ENCODE peak calls at places on chromosomes 11 and 22, in nine cellular contexts. D is upper lobe of right lung; T is endodermal cell; N is stomach; R is lower lobe of right lung; F is endothelial cell of umbilical vein; K is naive thymus-derived CD4-positive, alpha-beta T cell; O is transverse colon; X is colonic mucosa. W is an unnamed sample. For H3K9me3 and H3K4me1, the result is how much of the 10 kb centered on the place peaks cover.

GRCh38 chr11:79007811-79008294 is 433.0 kb downstream of the TENM4 start:
- DNase-seq in F (no peak), O (no peak), D (no peak), X (no peak), N (no peak), K (no peak), T (peak), R (no peak), W (no peak)

GRCh38 chr22:30572840-30573593 is 1.4 kb downstream of the GAL3ST1 start:
- DNase-seq in O (peak), T (no peak), X (peak), F (no peak), K (no peak), N (no peak), R (no peak), D (no peak), W (no peak)

GRCh38 chr22:29030016-29030617 is 31.5 kb downstream of the C22orf31 start:
- DNase-seq in K (no peak), X (peak), R (no peak), D (no peak), T (peak), O (no peak), N (peak), F (no peak), W (no peak)

GRCh38 chr11:65066805-65067291 is 8.5 kb upstream of the NAALADL1 start:
- DNase-seq in X (no peak), K (no peak), O (no peak), F (no peak), D (no peak), R (no peak), T (peak), N (no peak), W (no peak)

GRCh38 chr22:26095271-26095956 is 73.8 kb upstream of the SEZ6L start:
- DNase-seq in X (no peak), T (no peak), N (no peak), R (no peak), D (no peak), O (no peak), K (no peak), F (no peak), W (no peak)

GRCh38 chr11:75105462-75105925 is 8.8 kb upstream of the OR2AT4 start:
- DNase-seq in K (no peak), N (no peak), T (peak), D (no peak), O (no peak), R (no peak), X (no peak), F (no peak), W (no peak)

GRCh38 chr11:69209936-69210659 is 54.4 kb downstream of the SMIM38 start:
- DNase-seq in R (no peak), T (peak), O (no peak), X (no peak), F (no peak), K (no peak), N (no peak), D (peak), W (no peak)

GRCh38 chr11:72203163-72203562 is 11.2 kb downstream of the FOLR1 start:
- DNase-seq in T (peak), O (no peak), K (no peak), D (no peak), N (no peak), R (no peak), F (no peak), X (no peak), W (no peak)

GRCh38 chr11:117570701-117571100 is 226.3 kb downstream of the DSCAML1 start:
- DNase-seq in R (no peak), N (no peak), F (no peak), D (peak), X (no peak), T (no peak), K (no peak), O (no peak), W (no peak)

GRCh38 chr11:118924591-118925585 is 838 bp downstream of the BCL9L start:
- DNase-seq in F (peak), R (peak), X (peak), D (peak), O (peak), N (peak), K (peak), T (peak), W (peak)

GRCh38 chr11:108135845-108136599 is 14.7 kb downstream of the ACAT1 start:
- DNase-seq in O (no peak), T (no peak), D (no peak), R (no peak), K (peak), N (no peak), X (no peak), F (no peak), W (no peak)

GRCh38 chr11:42770444-42771065 is 541.2 kb upstream of the API5 start:
- DNase-seq in F (peak), O (peak), X (peak), N (no peak), D (no peak), R (no peak), T (peak), K (no peak), W (peak)

GRCh38 chr11:64713781-64714363 is 9.1 kb downstream of the NRXN2 start:
- DNase-seq in K (no peak), T (peak), F (no peak), X (no peak), N (no peak), D (peak), O (no peak), R (no peak), W (no peak)

GRCh38 chr22:23282986-23283385 is 102.7 kb downstream of the BCR start:
- DNase-seq in K (no peak), T (no peak), O (no peak), D (no peak), X (no peak), F (no peak), N (no peak), R (no peak), W (no peak)

GRCh38 chr11:15158351-15159015 is 43.8 kb downstream of the INSC start:
- DNase-seq in R (no peak), T (no peak), O (no peak), F (no peak), N (no peak), D (no peak), X (no peak), K (no peak), W (no peak)

GRCh38 chr22:43993072-43993760 is 30.9 kb upstream of the PARVB start:
- DNase-seq in R (peak), O (peak), X (peak), F (peak), K (peak), D (peak), T (peak), N (peak), W (peak)

GRCh38 chr22:43995057-43995685 is 28.9 kb upstream of the PARVB start:
- DNase-seq in D (peak), K (no peak), F (no peak), O (no peak), R (peak), N (no peak), X (no peak), T (no peak), W (no peak)

GRCh38 chr22:43994416-43994815 is 29.7 kb upstream of the PARVB start:
- DNase-seq in D (peak), X (no peak), N (no peak), O (no peak), T (no peak), R (peak), K (no peak), F (no peak), W (no peak)

GRCh38 chr22:43992331-43992821 is 31.7 kb upstream of the PARVB start:
- DNase-seq in N (no peak), R (peak), D (peak), F (no peak), X (no peak), O (no peak), K (no peak), T (no peak), W (no peak)

DNA sequence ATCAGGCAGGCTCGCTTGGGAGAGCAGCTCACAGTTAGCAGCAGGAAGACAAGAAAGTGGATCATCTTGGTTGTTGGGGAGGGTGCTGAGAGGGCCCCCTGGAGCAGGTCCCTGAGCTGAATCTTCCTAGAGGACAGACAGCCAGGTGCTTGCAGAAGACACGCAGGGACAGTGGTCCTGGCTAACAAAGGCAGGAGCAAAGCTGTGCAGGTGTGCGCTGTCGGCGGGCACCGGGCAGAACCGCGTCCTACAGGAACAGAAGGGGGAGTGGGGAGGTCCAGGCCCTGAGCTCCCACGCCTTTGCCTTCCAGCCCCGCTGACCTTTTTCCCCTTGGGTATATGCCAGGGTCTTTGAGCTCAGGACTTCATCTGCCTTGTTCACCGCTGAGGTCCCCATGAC is 30.1 kb upstream of the PARVB start:
- DNase-seq in F (no peak), K (no peak), R (peak), D (peak), X (no peak), O (no peak), T (no peak), N (no peak), W (no peak)
- H3K9me3 ChIP-seq in F (under half), K (under half), R (under half), D (under half), X (under half), O (under half), T (under half), N (under half), W (under half)

DNA sequence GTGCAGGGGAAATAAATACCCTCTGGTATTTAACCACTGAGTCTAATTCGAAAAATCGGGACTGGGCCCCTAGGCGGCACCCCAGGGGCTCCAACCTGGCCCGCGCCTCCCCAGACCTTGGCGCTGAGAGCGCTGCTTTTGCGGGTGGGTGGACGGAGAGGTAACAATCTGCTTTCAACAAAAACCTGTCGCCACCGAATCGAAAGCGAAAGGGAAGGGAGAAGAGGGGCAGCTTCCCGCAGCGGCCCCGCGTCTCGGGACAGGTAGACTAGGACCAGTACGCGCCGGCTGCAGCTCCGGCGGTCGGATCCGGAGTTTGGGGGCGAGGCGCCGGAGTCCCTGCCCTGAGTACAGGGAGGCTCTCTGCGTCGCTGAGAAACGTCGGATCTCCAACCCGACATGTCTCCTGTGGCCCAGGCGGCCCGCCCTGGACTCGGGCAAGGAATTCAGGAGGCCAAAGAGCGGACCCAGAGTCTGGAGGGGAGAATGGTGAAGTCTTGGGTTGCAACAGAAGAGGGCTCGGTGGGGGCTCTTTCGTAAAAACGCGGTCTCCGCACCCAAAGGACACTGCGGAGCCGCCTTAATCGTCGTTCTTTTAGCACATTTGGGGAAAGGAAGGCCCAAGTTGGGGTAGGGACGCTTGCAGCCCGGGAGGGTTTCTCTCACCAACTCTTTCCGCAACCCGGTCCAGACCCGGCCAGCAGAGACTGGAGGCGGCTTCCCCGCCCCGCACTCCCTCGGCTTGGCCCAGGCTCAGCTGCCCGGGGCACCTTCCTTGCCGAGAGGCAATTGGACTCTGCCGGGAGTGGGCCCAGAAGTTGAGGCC is 4.1 kb downstream of the ALX4 start:
- DNase-seq in F (peak), R (peak), T (peak), N (peak), X (peak), O (peak), D (peak), K (no peak), W (no peak)
- H3K4me1 ChIP-seq in F (under half), R (under half), T (under half), N (under half), X (under half), O (under half), D (under half), K (under half), W (under half)

GRCh38 chr11:29310706-29311342 is 706.0 kb downstream of the KCNA4 start:
- DNase-seq in N (no peak), O (no peak), R (no peak), D (no peak), F (no peak), T (no peak), K (no peak), X (no peak), W (no peak)
- H3K27ac ChIP-seq in N (no peak), O (no peak), R (no peak), D (no peak), F (no peak), T (no peak), K (no peak), X (no peak), W (no peak)

DNA sequence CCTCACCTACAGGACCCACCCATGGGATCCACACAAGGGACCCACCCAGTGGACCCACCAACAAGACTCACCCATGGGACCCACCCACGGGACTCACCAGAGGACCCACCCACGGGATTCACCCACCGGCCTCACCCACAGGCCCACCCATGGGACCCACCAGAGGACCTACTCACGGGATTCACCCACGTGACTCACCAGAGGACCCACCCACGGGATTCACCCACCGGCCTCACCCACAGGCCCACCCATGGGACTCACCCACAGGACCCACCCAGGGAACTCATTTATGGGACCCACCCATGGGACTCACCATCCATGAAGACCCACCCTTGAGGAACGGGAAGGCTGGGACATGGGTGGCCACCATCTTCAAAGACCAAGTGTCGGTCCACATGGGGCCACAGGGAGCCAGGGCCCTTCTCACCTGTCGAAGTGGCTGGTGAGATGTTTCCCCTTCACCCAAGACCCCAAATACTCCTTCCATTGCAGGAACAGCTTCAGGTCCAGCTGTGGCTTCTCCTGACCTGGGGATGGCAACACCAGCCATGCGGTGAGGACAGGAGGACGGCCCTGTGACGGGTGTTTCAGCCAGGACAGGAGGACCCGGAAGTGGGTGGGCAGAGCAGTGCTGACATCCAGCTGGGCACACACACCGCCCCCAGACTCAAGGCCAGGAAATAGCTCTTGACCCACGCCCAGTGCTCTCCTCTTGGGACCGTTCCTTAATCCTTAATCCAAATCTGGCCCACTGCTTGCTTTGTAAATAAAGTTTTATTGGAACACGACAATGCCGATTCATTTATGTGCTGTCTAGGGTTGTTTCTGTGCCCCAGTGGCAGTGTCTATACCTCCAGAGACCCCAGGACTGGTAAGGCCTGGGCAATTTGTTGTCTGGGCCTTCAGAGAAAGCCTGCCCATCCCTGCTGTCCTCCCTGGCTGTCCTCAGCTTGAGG is 1005.1 kb downstream of the BRD1 start:
- DNase-seq in N (no peak), R (no peak), K (no peak), D (peak), X (no peak), O (no peak), F (no peak), T (no peak), W (no peak)
- H3K9me3 ChIP-seq in N (under half), R (under half), K (under half), D (under half), X (under half), O (under half), F (under half), T (under half), W (under half)

GRCh38 chr11:83711035-83711630 is 425.0 kb upstream of the CCDC90B start:
- DNase-seq in R (no peak), X (no peak), O (no peak), K (no peak), N (no peak), F (no peak), D (no peak), T (no peak), W (no peak)

GRCh38 chr11:83717551-83717950 is 431.4 kb upstream of the CCDC90B start:
- DNase-seq in F (no peak), N (no peak), D (no peak), T (no peak), K (no peak), X (no peak), R (no peak), O (no peak), W (peak)

GRCh38 chr11:83713701-83714100 is 427.5 kb upstream of the CCDC90B start:
- DNase-seq in K (no peak), N (peak), R (no peak), D (no peak), T (no peak), X (no peak), O (no peak), F (no peak), W (no peak)

GRCh38 chr11:83720675-83721074 is 434.5 kb upstream of the CCDC90B start:
- DNase-seq in T (peak), D (no peak), R (no peak), X (no peak), N (no peak), K (no peak), O (no peak), F (no peak), W (no peak)

DNA sequence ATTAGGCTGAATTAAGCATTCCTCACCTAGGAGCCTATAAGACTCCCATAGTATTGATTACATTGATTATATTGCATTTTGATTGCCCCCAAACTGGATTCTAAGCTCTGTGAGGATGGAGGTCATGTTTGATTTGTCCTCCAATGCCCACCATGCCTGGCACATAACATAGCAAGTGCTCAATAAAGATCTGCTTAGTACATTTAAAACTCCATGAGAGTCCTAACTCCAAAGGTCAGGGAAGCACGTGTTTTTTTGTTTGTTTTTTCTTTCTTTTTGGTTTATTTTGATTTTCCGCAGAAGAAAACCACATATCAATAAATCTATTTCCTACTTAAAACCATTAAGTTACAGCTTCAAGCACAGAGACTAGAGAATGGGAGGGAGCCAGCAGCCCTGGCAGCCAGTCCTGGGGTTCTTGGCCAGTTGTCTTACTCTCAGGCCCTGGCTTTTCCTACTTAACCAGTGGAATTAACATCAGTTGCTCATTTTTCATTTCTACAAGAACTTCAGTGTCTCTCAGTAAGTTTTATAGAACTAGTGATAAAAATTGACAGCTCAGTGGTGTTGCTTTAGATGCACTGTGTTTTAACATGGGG is 429.9 kb upstream of the CCDC90B start:
- DNase-seq in K (no peak), F (no peak), O (no peak), D (no peak), R (no peak), N (no peak), X (no peak), T (no peak), W (no peak)
- H3K4me1 ChIP-seq in K (under half), F (under half), O (under half), D (under half), R (under half), N (under half), X (under half), T (under half), W (under half)

W was measured in DND-41.